ENCODE peak calls at places on chromosomes 12 and 14, in four cellular contexts. I is activated naive CD4-positive, alpha-beta T cell; M is KG1; Y is central memory CD8-positive, alpha-beta T cell. F is an unnamed sample.

GRCh38 chr12:83826112-83826511 is 1086.5 kb downstream of the SLC6A15 start:
- DNase-seq in I (no peak), M (no peak), Y (no peak), F (peak)

GRCh38 chr14:77219591-77219990 is 38.0 kb downstream of the TMEM63C start:
- DNase-seq in I (no peak), M (no peak), Y (no peak), F (peak)

GRCh38 chr12:119809023-119809422 is 68.1 kb downstream of the CIT start:
- DNase-seq in I (no peak), M (no peak), Y (no peak), F (no peak)

GRCh38 chr14:20306079-20306423 is 300 bp upstream of the TTC5 start:
- DNase-seq in I (no peak), M (no peak), Y (no peak), F (no peak)

GRCh38 chr12:68158427-68158826 is 1.1 kb downstream of the IFNG start:
- DNase-seq in I (no peak), M (peak), Y (no peak), F (no peak)

GRCh38 chr12:113071063-113071426 is 14.5 kb downstream of the DTX1 start:
- DNase-seq in I (no peak), M (no peak), Y (no peak), F (no peak)

GRCh38 chr12:132351751-132352495 is 22.5 kb upstream of the GALNT9 start:
- DNase-seq in I (no peak), M (no peak), Y (no peak), F (no peak)

GRCh38 chr14:95533391-95533821 is 1.4 kb upstream of the GLRX5 start:
- DNase-seq in I (no peak), M (no peak), Y (no peak), F (no peak)

GRCh38 chr14:85934123-85934885 is 404.4 kb downstream of the FLRT2 start:
- DNase-seq in I (no peak), M (peak), Y (peak), F (peak)

GRCh38 chr14:92647499-92648279 is 100.7 kb downstream of the LGMN start:
- DNase-seq in I (no peak), M (no peak), Y (no peak), F (peak)

GRCh38 chr12:26633591-26634210 is 199.3 kb downstream of the ITPR2 start:
- DNase-seq in I (no peak), M (no peak), Y (no peak), F (peak)

GRCh38 chr12:64652346-64652745 is 42.1 kb downstream of the RASSF3 start:
- DNase-seq in I (no peak), M (no peak), Y (no peak), F (no peak)

GRCh38 chr12:69042557-69042956 is 109.6 kb upstream of the CPM start:
- DNase-seq in I (no peak), M (no peak), Y (no peak), F (no peak)